ENCODE peak calls at places on chromosomes 4 and X, in seven cellular contexts. O is K562, Y is WTC11, J is HCT116, Q is HepG2, U is GM12878, H is H1. E is an unnamed sample.

GRCh38 chr4:159400782-159401712 is 298.2 kb downstream of the RAPGEF2 start:
- DNase-seq in O (no peak), Y (no peak), J (no peak), Q (no peak), U (no peak), H (no peak), E (no peak)

GRCh38 chrX:56288607-56289006 is 56.5 kb downstream of the KLF8 start:
- DNase-seq in O (no peak), Y (no peak), J (no peak), Q (no peak), U (no peak), H (no peak), E (no peak)

GRCh38 chr4:4614925-4615678 is 73.3 kb upstream of the STX18 start:
- DNase-seq in O (no peak), Y (no peak), J (no peak), Q (no peak), U (no peak), H (no peak), E (no peak)

GRCh38 chr4:8821151-8821950 is 50.3 kb downstream of the HMX1 start:
- DNase-seq in O (no peak), Y (no peak), J (no peak), Q (no peak), U (no peak), H (no peak), E (no peak)

GRCh38 chr4:105191621-105192210 is 45.0 kb downstream of the TET2 start:
- DNase-seq in O (no peak), Y (no peak), J (no peak), Q (no peak), U (peak), H (no peak), E (no peak)

GRCh38 chr4:115121351-115122043 is 8.1 kb upstream of the NDST4 start:
- DNase-seq in O (no peak), Y (no peak), J (no peak), Q (no peak), U (no peak), H (no peak), E (no peak)

GRCh38 chrX:88982933-88983332 is 235.9 kb downstream of the CPXCR1 start:
- DNase-seq in O (no peak), Y (no peak), J (no peak), Q (no peak), U (no peak), H (no peak), E (no peak)

GRCh38 chr4:2441393-2442174 is 22.8 kb downstream of the CFAP99 start:
- DNase-seq in O (peak), Y (peak), J (peak), Q (peak), U (peak), H (peak), E (peak)

GRCh38 chr4:2368779-2369437 is 49.5 kb downstream of the ZFYVE28 start:
- DNase-seq in O (no peak), Y (no peak), J (no peak), Q (no peak), U (no peak), H (no peak), E (no peak)

GRCh38 chr4:74654230-74654681 is 140.1 kb downstream of the BTC start:
- DNase-seq in O (no peak), Y (no peak), J (peak), Q (peak), U (peak), H (no peak), E (no peak)

GRCh38 chr4:147760695-147761094 is 28.8 kb downstream of the ARHGAP10 start:
- DNase-seq in O (no peak), Y (no peak), J (no peak), Q (no peak), U (no peak), H (no peak), E (no peak)

GRCh38 chrX:136694491-136695087 is 46.6 kb downstream of the CD40LG start:
- DNase-seq in O (peak), Y (no peak), J (peak), Q (peak), U (no peak), H (no peak), E (peak)

GRCh38 chr4:186216465-186217024 is 10.8 kb upstream of the KLKB1 start:
- DNase-seq in O (no peak), Y (no peak), J (no peak), Q (no peak), U (no peak), H (no peak), E (no peak)

GRCh38 chr4:117324851-117325491 is 239.6 kb upstream of the TRAM1L1 start:
- DNase-seq in O (no peak), Y (no peak), J (peak), Q (no peak), U (no peak), H (no peak), E (no peak)

GRCh38 chrX:41482153-41482850 is 35.2 kb downstream of the NYX start:
- DNase-seq in O (no peak), Y (no peak), J (no peak), Q (peak), U (no peak), H (no peak), E (no peak)

DNA sequence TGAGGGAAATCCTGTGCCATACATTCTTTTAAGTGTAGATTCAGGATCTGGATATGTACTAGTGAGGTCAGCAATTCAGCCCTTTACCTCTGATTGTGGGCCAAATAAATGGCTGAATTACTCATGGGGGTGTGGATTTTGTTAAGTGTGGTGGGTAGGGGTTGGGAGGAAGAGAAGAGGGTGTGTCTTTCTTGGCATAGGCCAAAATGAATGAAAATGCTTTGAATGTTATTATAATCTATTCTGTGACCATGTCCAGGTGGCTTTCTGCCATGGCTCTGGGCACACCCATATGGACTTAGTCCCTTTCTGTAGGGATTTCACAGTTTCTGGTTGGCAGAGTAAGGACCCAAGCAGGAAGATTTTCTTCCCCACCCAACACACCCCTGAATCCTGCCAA is 244.3 kb downstream of the CBR4 start:
- DNase-seq in O (no peak), Y (no peak), J (no peak), Q (no peak), U (no peak), H (no peak), E (no peak)
- TF ChIP-seq SP1 in O (no peak), Y (no peak), J (no peak), Q (no peak), U (no peak), H (no peak), E (no peak)

DNA sequence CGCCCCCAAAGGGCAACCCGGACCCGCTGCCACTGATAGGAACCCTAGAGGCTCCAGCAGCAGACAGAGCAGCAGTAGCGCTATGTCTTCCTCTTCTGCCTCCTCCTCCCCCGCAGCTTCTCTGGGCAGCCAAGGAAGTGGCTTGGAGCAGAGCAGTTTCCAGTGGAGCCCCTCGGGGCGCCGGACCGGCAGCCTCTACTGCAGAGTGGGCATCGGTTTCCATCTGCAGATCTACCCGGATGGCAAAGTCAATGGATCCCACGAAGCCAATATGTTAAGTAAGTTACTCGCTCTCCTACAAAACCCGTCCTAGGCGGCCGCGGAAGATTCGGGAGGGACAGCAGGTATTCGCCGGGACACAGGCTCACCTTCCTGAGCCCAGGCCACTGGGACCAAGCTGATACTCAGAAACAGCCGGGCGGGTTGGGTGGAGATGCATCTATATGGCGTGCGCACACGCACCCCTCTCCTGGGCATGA is 477 bp downstream of the FGF5 start:
- DNase-seq in O (peak), Y (peak), J (no peak), Q (no peak), U (no peak), H (no peak), E (peak)
- TF ChIP-seq SP1 in O (no peak), Y (no peak), J (no peak), Q (no peak), U (no peak), H (no peak), E (no peak)

GRCh38 chr4:41750624-41751324 is 2.2 kb upstream of the PHOX2B start:
- DNase-seq in O (no peak), Y (peak), J (no peak), Q (no peak), U (no peak), H (no peak), E (no peak)
- TF ChIP-seq SP1 in O (no peak), Y (no peak), J (no peak), Q (no peak), U (no peak), H (no peak), E (no peak)

DNA sequence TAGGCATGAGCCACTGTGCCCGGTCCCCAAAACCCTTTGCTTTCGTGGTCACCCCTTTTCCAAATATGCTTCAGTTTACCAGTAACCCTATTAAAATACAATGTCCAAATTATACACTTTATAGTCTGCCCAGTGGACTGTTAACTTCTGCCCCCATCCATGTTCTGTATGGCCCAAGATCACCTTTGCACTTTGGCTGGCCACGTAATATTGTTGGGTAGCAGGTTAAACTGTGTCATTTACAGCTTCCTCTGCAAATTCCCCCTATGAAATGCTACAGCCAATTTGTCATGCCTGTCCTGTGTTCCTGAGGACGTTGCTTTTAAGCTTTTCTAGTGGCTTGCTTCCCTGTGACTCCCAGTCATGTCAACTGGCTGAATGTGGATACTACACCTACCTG is 101.1 kb upstream of the IL13RA1 start:
- DNase-seq in O (no peak), Y (no peak), J (no peak), Q (no peak), U (no peak), H (no peak), E (no peak)
- TF ChIP-seq SP1 in O (no peak), Y (no peak), J (no peak), Q (no peak), U (no peak), H (no peak), E (no peak)

DNA sequence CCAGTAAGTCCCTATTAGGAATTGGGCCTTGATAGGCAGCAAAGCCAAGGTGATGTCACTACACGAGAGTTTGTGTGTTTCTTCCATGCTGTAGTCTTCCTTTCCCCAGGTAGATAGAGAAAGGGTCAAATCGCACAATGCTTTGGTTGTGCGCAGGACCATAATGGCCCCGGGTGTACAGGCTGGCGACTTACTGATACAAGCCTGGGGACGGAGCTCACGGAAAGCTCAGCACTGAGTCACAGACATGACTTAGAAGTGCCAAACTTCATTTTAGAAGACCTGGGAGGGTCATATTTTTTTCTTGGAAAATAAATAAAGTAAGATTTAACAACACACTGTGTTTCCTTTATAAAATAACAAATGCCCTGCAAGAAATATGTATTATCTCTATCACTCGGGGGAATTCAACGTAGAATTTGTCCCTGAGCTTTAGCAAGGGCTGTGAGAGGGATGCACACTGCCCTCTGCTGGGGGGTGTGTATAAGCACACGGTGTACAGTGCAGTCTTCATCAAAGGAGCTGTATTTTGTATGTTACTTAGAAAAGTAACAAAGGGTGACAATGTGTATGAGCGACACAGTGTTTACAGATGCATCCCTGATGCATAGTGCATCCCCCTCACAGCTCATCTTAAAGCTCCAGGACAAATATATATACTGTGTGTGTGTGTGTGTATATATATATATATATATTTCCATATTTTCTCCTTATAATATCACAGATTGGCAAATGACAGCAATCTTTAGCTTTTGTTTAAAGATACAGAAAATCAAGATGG is 254.5 kb upstream of the VEGFC start:
- DNase-seq in O (peak), Y (peak), J (peak), Q (peak), U (no peak), H (no peak), E (peak)
- TF ChIP-seq SP1 in O (no peak), Y (no peak), J (no peak), Q (no peak), U (no peak), H (no peak), E (no peak)

GRCh38 chr4:138234254-138234653 is 7.9 kb downstream of the SLC7A11 start:
- DNase-seq in O (no peak), Y (no peak), J (no peak), Q (no peak), U (no peak), H (no peak), E (no peak)
- TF ChIP-seq SP1 in O (no peak), Y (no peak), J (no peak), Q (no peak), U (no peak), H (no peak), E (no peak)

GRCh38 chr4:168558587-168558986 is 61.7 kb downstream of the PALLD start:
- DNase-seq in O (no peak), Y (no peak), J (no peak), Q (no peak), U (no peak), H (no peak), E (no peak)
- TF ChIP-seq SP1 in O (no peak), Y (no peak), J (no peak), Q (no peak), U (no peak), H (no peak), E (no peak)